ENCODE peak calls at places on chromosomes 5 and 9, in ten cellular contexts. One of them, this sample, is unnamed.

GRCh38 chr5:64635056-64635686 is 55.1 kb upstream of the SHISAL2B start:
- DNase-seq in left ventricle myocardium inferior: no peak
- DNase-seq in PC-3: peak; percentile 54
- DNase-seq in body of pancreas: no peak
- DNase-seq in fibroblast of lung: peak; percentile 12
- DNase-seq in AG04450: peak; percentile 15
- DNase-seq in endothelial cell: no peak
- DNase-seq in lower lobe of right lung: no peak
- DNase-seq in CD8-positive, alpha-beta T cell: no peak
- DNase-seq in thoracic aorta: no peak
- DNase-seq in this sample: no peak

GRCh38 chr9:95611354-95611753 is 94.6 kb upstream of the PTCH1 start:
- DNase-seq in left ventricle myocardium inferior: no peak
- DNase-seq in PC-3: no peak
- DNase-seq in body of pancreas: no peak
- DNase-seq in fibroblast of lung: no peak
- DNase-seq in AG04450: no peak
- DNase-seq in endothelial cell: no peak
- DNase-seq in lower lobe of right lung: no peak
- DNase-seq in CD8-positive, alpha-beta T cell: no peak
- DNase-seq in thoracic aorta: no peak
- DNase-seq in this sample: no peak

GRCh38 chr5:32251864-32252458 is 60.8 kb downstream of the MTMR12 start:
- DNase-seq in left ventricle myocardium inferior: no peak
- DNase-seq in PC-3: no peak
- DNase-seq in body of pancreas: no peak
- DNase-seq in fibroblast of lung: no peak
- DNase-seq in AG04450: no peak
- DNase-seq in endothelial cell: no peak
- DNase-seq in lower lobe of right lung: no peak
- DNase-seq in CD8-positive, alpha-beta T cell: no peak
- DNase-seq in thoracic aorta: no peak
- DNase-seq in this sample: no peak

GRCh38 chr5:56480305-56481146 is 247.4 kb upstream of the ANKRD55 start:
- DNase-seq in left ventricle myocardium inferior: peak; percentile 71
- DNase-seq in PC-3: peak; percentile 2
- DNase-seq in body of pancreas: peak; percentile 48
- DNase-seq in fibroblast of lung: peak; percentile 75
- DNase-seq in AG04450: no peak
- DNase-seq in endothelial cell: peak; percentile 76
- DNase-seq in lower lobe of right lung: peak; percentile 63
- DNase-seq in CD8-positive, alpha-beta T cell: peak; percentile 15
- DNase-seq in thoracic aorta: no peak
- DNase-seq in this sample: peak; percentile 57

GRCh38 chr5:112121268-112121667 is 297.8 kb downstream of the EPB41L4A start:
- DNase-seq in left ventricle myocardium inferior: no peak
- DNase-seq in PC-3: no peak
- DNase-seq in body of pancreas: no peak
- DNase-seq in fibroblast of lung: peak; percentile 39
- DNase-seq in AG04450: no peak
- DNase-seq in endothelial cell: no peak
- DNase-seq in lower lobe of right lung: no peak
- DNase-seq in CD8-positive, alpha-beta T cell: no peak
- DNase-seq in thoracic aorta: no peak
- DNase-seq in this sample: no peak

GRCh38 chr5:15501057-15501791 is 1.2 kb downstream of the FBXL7 start:
- DNase-seq in left ventricle myocardium inferior: peak; percentile 52
- DNase-seq in PC-3: no peak
- DNase-seq in body of pancreas: no peak
- DNase-seq in fibroblast of lung: peak; percentile 91
- DNase-seq in AG04450: no peak
- DNase-seq in endothelial cell: peak; percentile 65
- DNase-seq in lower lobe of right lung: no peak
- DNase-seq in CD8-positive, alpha-beta T cell: no peak
- DNase-seq in thoracic aorta: no peak
- DNase-seq in this sample: peak; percentile 46

GRCh38 chr9:37370968-37371563 is 51.4 kb upstream of the GRHPR start:
- DNase-seq in left ventricle myocardium inferior: no peak
- DNase-seq in PC-3: no peak
- DNase-seq in body of pancreas: no peak
- DNase-seq in fibroblast of lung: no peak
- DNase-seq in AG04450: no peak
- DNase-seq in endothelial cell: no peak
- DNase-seq in lower lobe of right lung: no peak
- DNase-seq in CD8-positive, alpha-beta T cell: no peak
- DNase-seq in thoracic aorta: no peak
- DNase-seq in this sample: no peak

GRCh38 chr5:167937628-167938000 is 353.8 kb upstream of the WWC1 start:
- DNase-seq in left ventricle myocardium inferior: no peak
- DNase-seq in PC-3: no peak
- DNase-seq in body of pancreas: no peak
- DNase-seq in fibroblast of lung: no peak
- DNase-seq in AG04450: no peak
- DNase-seq in endothelial cell: no peak
- DNase-seq in lower lobe of right lung: no peak
- DNase-seq in CD8-positive, alpha-beta T cell: no peak
- DNase-seq in thoracic aorta: no peak
- DNase-seq in this sample: no peak

GRCh38 chr9:90921104-90921503 is 119.5 kb downstream of the SYK start:
- DNase-seq in left ventricle myocardium inferior: peak; percentile 87
- DNase-seq in PC-3: no peak
- DNase-seq in body of pancreas: peak; percentile 75
- DNase-seq in fibroblast of lung: no peak
- DNase-seq in AG04450: no peak
- DNase-seq in endothelial cell: no peak
- DNase-seq in lower lobe of right lung: peak; percentile 77
- DNase-seq in CD8-positive, alpha-beta T cell: no peak
- DNase-seq in thoracic aorta: peak; percentile 74
- DNase-seq in this sample: no peak

GRCh38 chr5:17625686-17626085 is 6.2 kb upstream of the TAF11L13 start:
- DNase-seq in left ventricle myocardium inferior: no peak
- DNase-seq in PC-3: no peak
- DNase-seq in body of pancreas: no peak
- DNase-seq in fibroblast of lung: no peak
- DNase-seq in AG04450: no peak
- DNase-seq in endothelial cell: no peak
- DNase-seq in lower lobe of right lung: no peak
- DNase-seq in CD8-positive, alpha-beta T cell: no peak
- DNase-seq in thoracic aorta: no peak
- DNase-seq in this sample: no peak

GRCh38 chr5:17619353-17619752 is 9.2 kb downstream of the TAF11L12 start:
- DNase-seq in left ventricle myocardium inferior: no peak
- DNase-seq in PC-3: peak; percentile 90
- DNase-seq in body of pancreas: no peak
- DNase-seq in fibroblast of lung: no peak
- DNase-seq in AG04450: no peak
- DNase-seq in endothelial cell: no peak
- DNase-seq in lower lobe of right lung: no peak
- DNase-seq in CD8-positive, alpha-beta T cell: no peak
- DNase-seq in thoracic aorta: no peak
- DNase-seq in this sample: no peak

GRCh38 chr5:17614872-17615605 is 4.8 kb downstream of the TAF11L12 start:
- DNase-seq in left ventricle myocardium inferior: no peak
- DNase-seq in PC-3: no peak
- DNase-seq in body of pancreas: no peak
- DNase-seq in fibroblast of lung: no peak
- DNase-seq in AG04450: no peak
- DNase-seq in endothelial cell: no peak
- DNase-seq in lower lobe of right lung: no peak
- DNase-seq in CD8-positive, alpha-beta T cell: no peak
- DNase-seq in thoracic aorta: no peak
- DNase-seq in this sample: no peak

GRCh38 chr5:17620627-17621026 is 10.4 kb downstream of the TAF11L12 start:
- DNase-seq in left ventricle myocardium inferior: no peak
- DNase-seq in PC-3: no peak
- DNase-seq in body of pancreas: no peak
- DNase-seq in fibroblast of lung: no peak
- DNase-seq in AG04450: no peak
- DNase-seq in endothelial cell: no peak
- DNase-seq in lower lobe of right lung: no peak
- DNase-seq in CD8-positive, alpha-beta T cell: no peak
- DNase-seq in thoracic aorta: no peak
- DNase-seq in this sample: no peak
- TF ChIP-seq CTCF in left ventricle myocardium inferior: no peak
- TF ChIP-seq CTCF in PC-3: peak; percentile 55
- TF ChIP-seq CTCF in body of pancreas: no peak
- TF ChIP-seq CTCF in fibroblast of lung: no peak
- TF ChIP-seq CTCF in AG04450: no peak
- TF ChIP-seq CTCF in endothelial cell: peak; percentile 61
- TF ChIP-seq CTCF in lower lobe of right lung: no peak
- TF ChIP-seq CTCF in CD8-positive, alpha-beta T cell: no peak
- TF ChIP-seq CTCF in thoracic aorta: no peak
- TF ChIP-seq CTCF in this sample: peak; percentile 32

DNA sequence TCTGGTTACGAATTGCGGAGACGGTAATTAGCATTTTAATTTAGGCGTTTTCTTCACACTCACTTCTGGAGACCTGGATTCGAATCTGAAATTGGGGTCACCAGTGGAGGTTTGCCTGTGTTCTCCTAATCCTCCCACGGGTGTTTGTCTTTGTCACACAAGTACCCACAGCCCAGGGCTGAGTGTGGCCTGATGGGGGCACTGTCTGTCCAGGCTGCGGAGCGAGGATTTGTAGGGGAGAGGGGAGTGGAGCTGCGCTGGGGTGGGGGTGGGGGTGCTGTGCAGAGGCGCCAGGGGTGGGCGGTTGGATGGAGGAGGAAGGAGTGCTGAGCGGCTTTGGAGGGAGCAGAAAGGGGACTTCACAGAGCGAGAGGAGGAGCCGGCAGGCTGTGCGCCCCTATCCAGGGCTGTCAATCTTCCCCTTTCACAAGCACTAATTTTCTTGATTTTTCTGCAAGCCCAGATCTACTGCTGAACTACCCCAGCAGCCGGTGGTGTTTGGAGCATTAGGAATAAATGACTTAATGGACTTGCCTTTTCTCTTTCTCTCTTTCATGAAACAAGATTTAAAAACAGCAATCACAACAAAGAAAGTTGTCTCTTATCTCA is 53.1 kb downstream of the TSPAN17 start:
- DNase-seq in left ventricle myocardium inferior: no peak
- DNase-seq in PC-3: peak; percentile 52
- DNase-seq in body of pancreas: no peak
- DNase-seq in fibroblast of lung: no peak
- DNase-seq in AG04450: no peak
- DNase-seq in endothelial cell: peak; percentile 41
- DNase-seq in lower lobe of right lung: no peak
- DNase-seq in CD8-positive, alpha-beta T cell: no peak
- DNase-seq in thoracic aorta: no peak
- DNase-seq in this sample: peak; percentile 16
- TF ChIP-seq CTCF in left ventricle myocardium inferior: peak; percentile 37
- TF ChIP-seq CTCF in PC-3: peak; percentile 64
- TF ChIP-seq CTCF in body of pancreas: no peak
- TF ChIP-seq CTCF in fibroblast of lung: peak; percentile 30
- TF ChIP-seq CTCF in AG04450: peak; percentile 29
- TF ChIP-seq CTCF in endothelial cell: no peak
- TF ChIP-seq CTCF in lower lobe of right lung: no peak
- TF ChIP-seq CTCF in CD8-positive, alpha-beta T cell: no peak
- TF ChIP-seq CTCF in thoracic aorta: no peak
- TF ChIP-seq CTCF in this sample: peak; percentile 45

DNA sequence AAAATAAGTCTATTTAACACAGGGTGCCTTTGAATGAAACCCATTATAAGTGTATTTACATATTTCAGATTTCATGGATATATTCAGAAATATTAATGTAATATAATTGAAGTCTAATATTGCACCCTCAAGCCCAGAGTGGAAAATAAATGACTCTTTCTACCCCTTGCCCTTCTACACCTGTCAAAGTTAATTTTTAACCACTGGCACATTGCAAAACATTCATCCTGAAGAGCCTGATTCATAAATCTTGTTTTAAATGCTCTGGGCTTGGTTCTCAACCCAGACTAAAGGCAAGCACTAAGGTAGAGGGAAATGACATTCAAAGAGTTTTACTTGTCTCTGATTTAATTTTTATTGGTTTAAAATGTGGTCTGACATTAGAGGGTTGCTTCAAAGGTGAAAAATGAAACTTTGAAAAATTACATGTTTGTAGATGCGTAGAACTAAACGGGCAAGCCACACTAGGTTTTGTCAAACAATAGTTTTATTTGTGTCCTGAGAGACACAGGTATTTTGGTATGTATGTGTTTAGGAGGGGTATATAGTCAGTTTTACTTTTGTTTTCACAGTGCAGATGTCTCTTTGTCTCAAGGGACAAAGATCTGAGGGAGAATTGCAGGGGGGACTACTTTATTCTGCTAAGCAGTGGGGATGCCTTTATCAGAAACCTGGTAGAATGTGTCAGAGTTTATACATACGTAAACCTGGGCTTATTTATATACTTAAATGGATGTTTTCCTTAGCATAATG is 69.7 kb downstream of the PIK3R1 start:
- DNase-seq in left ventricle myocardium inferior: no peak
- DNase-seq in PC-3: no peak
- DNase-seq in body of pancreas: no peak
- DNase-seq in fibroblast of lung: no peak
- DNase-seq in AG04450: no peak
- DNase-seq in endothelial cell: no peak
- DNase-seq in lower lobe of right lung: no peak
- DNase-seq in CD8-positive, alpha-beta T cell: no peak
- DNase-seq in thoracic aorta: no peak
- DNase-seq in this sample: no peak
- TF ChIP-seq CTCF in left ventricle myocardium inferior: no peak
- TF ChIP-seq CTCF in PC-3: no peak
- TF ChIP-seq CTCF in body of pancreas: no peak
- TF ChIP-seq CTCF in fibroblast of lung: no peak
- TF ChIP-seq CTCF in AG04450: no peak
- TF ChIP-seq CTCF in endothelial cell: no peak
- TF ChIP-seq CTCF in lower lobe of right lung: no peak
- TF ChIP-seq CTCF in CD8-positive, alpha-beta T cell: no peak
- TF ChIP-seq CTCF in thoracic aorta: no peak
- TF ChIP-seq CTCF in this sample: no peak

DNA sequence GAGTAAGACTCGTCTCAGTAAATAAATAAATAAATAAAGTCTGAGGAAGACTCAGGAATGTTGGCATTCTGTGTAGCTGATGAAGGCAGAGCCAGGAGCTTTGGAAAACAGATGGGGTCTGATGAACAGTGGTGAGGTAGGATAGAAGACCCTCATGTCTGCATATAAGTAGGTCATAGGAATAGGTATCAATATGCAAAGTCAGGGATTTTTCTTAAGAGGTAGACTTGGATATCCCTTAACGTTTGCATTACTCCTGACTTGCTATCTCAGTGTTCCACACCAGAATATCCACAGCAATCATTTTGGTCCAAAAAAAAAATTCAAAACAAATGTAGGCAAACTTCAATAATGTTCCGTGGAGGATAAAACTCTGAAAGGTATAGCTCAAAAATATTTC is 31.3 kb upstream of the ZFYVE16 start:
- DNase-seq in left ventricle myocardium inferior: no peak
- DNase-seq in PC-3: no peak
- DNase-seq in body of pancreas: no peak
- DNase-seq in fibroblast of lung: no peak
- DNase-seq in AG04450: no peak
- DNase-seq in endothelial cell: no peak
- DNase-seq in lower lobe of right lung: no peak
- DNase-seq in CD8-positive, alpha-beta T cell: no peak
- DNase-seq in thoracic aorta: no peak
- DNase-seq in this sample: no peak
- TF ChIP-seq CTCF in left ventricle myocardium inferior: no peak
- TF ChIP-seq CTCF in PC-3: no peak
- TF ChIP-seq CTCF in body of pancreas: no peak
- TF ChIP-seq CTCF in fibroblast of lung: no peak
- TF ChIP-seq CTCF in AG04450: no peak
- TF ChIP-seq CTCF in endothelial cell: no peak
- TF ChIP-seq CTCF in lower lobe of right lung: no peak
- TF ChIP-seq CTCF in CD8-positive, alpha-beta T cell: no peak
- TF ChIP-seq CTCF in thoracic aorta: no peak
- TF ChIP-seq CTCF in this sample: no peak

GRCh38 chr5:181059297-181060230 is 19.5 kb downstream of the BTNL9 start:
- DNase-seq in left ventricle myocardium inferior: no peak
- DNase-seq in PC-3: no peak
- DNase-seq in body of pancreas: peak; percentile 39
- DNase-seq in fibroblast of lung: no peak
- DNase-seq in AG04450: no peak
- DNase-seq in endothelial cell: peak; percentile 41
- DNase-seq in lower lobe of right lung: no peak
- DNase-seq in CD8-positive, alpha-beta T cell: no peak
- DNase-seq in thoracic aorta: no peak
- DNase-seq in this sample: no peak
- TF ChIP-seq CTCF in left ventricle myocardium inferior: no peak
- TF ChIP-seq CTCF in PC-3: no peak
- TF ChIP-seq CTCF in body of pancreas: peak; percentile 6
- TF ChIP-seq CTCF in fibroblast of lung: no peak
- TF ChIP-seq CTCF in AG04450: no peak
- TF ChIP-seq CTCF in endothelial cell: no peak
- TF ChIP-seq CTCF in lower lobe of right lung: no peak
- TF ChIP-seq CTCF in CD8-positive, alpha-beta T cell: no peak
- TF ChIP-seq CTCF in thoracic aorta: no peak
- TF ChIP-seq CTCF in this sample: no peak